ENCODE peak calls at places on chromosomes 13 and 19, in nine cellular contexts. I is GM23338, A is HL-60, F is K562, X is SK-N-SH, L is HCT116, M is breast epithelium, B is spleen, Z is GM12878. D is an unnamed sample.

GRCh38 chr13:69828527-69828926 is 279.1 kb upstream of the ATXN8OS start:
- DNase-seq in Z (no peak), L (no peak), B (no peak), F (no peak), X (no peak), M (no peak), I (no peak), A (no peak), D (no peak)

GRCh38 chr19:49672131-49672919 is 4.7 kb upstream of the PRMT1 start:
- DNase-seq in M (peak; percentile 70), B (peak; percentile 94), X (peak; percentile 92), Z (no peak), I (peak; percentile 95), F (peak; percentile 71), A (no peak), L (peak; percentile 71), D (peak; percentile 81)

GRCh38 chr19:33819496-33819874 is 22.8 kb downstream of the KCTD15 start:
- DNase-seq in M (no peak), F (no peak), Z (no peak), B (no peak), L (no peak), A (no peak), I (peak; percentile 55), X (no peak), D (no peak)

GRCh38 chr19:10408511-10409291 is 5.4 kb upstream of the CDC37 start:
- DNase-seq in X (peak; percentile 34), L (no peak), F (no peak), B (peak; percentile 92), M (no peak), A (no peak), Z (no peak), I (no peak), D (no peak)

GRCh38 chr19:17872251-17873001 is 681 bp downstream of the SLC5A5 start:
- DNase-seq in M (no peak), F (no peak), I (peak; percentile 39), A (no peak), X (no peak), L (no peak), B (peak; percentile 83), Z (no peak), D (no peak)

GRCh38 chr13:92221916-92222315 is 823.5 kb downstream of the GPC5 start:
- DNase-seq in Z (no peak), M (no peak), I (no peak), L (no peak), B (no peak), X (no peak), A (no peak), F (no peak), D (no peak)

GRCh38 chr19:56152644-56153043 is 11.6 kb downstream of the ZNF444 start:
- DNase-seq in L (no peak), A (no peak), I (no peak), Z (no peak), B (no peak), X (no peak), F (no peak), M (no peak), D (no peak)

GRCh38 chr13:75326173-75327131 is 155.5 kb downstream of the TBC1D4 start:
- DNase-seq in Z (no peak), I (no peak), A (no peak), B (peak; percentile 77), F (peak; percentile 33), X (peak; percentile 36), M (no peak), L (no peak), D (peak; percentile 87)

GRCh38 chr19:17735410-17735809 is 15.9 kb upstream of the FCHO1 start:
- DNase-seq in F (no peak), Z (no peak), L (no peak), X (peak; percentile 22), I (no peak), B (no peak), A (no peak), M (no peak), D (no peak)

GRCh38 chr19:1860133-1860775 is 3.1 kb downstream of the KLF16 start:
- DNase-seq in B (no peak), A (peak; percentile 77), X (peak; percentile 76), Z (no peak), L (no peak), I (peak; percentile 73), F (peak; percentile 51), M (no peak), D (no peak)

GRCh38 chr19:48992571-48993174 is 436 bp downstream of the GYS1 start:
- DNase-seq in Z (no peak), L (no peak), A (no peak), M (no peak), I (peak; percentile 51), B (no peak), X (peak; percentile 51), F (peak; percentile 43), D (no peak)

GRCh38 chr13:51315658-51316057 is 23.8 kb upstream of the SERPINE3 start:
- DNase-seq in F (no peak), A (no peak), X (no peak), B (no peak), I (no peak), L (no peak), Z (no peak), M (no peak), D (no peak)

GRCh38 chr19:14003279-14004051 is 2.7 kb downstream of the RFX1 start:
- DNase-seq in Z (no peak), X (no peak), A (no peak), M (no peak), B (no peak), F (peak; percentile 6), L (no peak), I (no peak), D (peak; percentile 28)

GRCh38 chr13:109900723-109901122 is 114.3 kb upstream of the IRS2 start:
- DNase-seq in L (no peak), A (no peak), M (no peak), I (no peak), F (no peak), X (no peak), B (no peak), Z (no peak), D (no peak)

GRCh38 chr13:104301216-104301975 is 1235.2 kb upstream of the SLC10A2 start:
- DNase-seq in L (no peak), I (no peak), M (no peak), B (no peak), Z (no peak), A (no peak), F (no peak), X (no peak), D (no peak)

GRCh38 chr13:106570354-106570822 is 2.5 kb upstream of the ARGLU1 start:
- DNase-seq in M (peak; percentile 62), L (peak; percentile 92), B (peak; percentile 89), Z (no peak), X (peak; percentile 32), F (peak; percentile 55), A (no peak), I (peak; percentile 95), D (peak; percentile 90)

GRCh38 chr13:40318366-40318765 is 348.1 kb downstream of the FOXO1 start:
- DNase-seq in F (no peak), L (no peak), I (no peak), Z (no peak), X (peak; percentile 36), A (no peak), M (peak; percentile 56), B (no peak), D (peak; percentile 55)

GRCh38 chr13:110338441-110339101 is 31.5 kb downstream of the COL4A2 start:
- DNase-seq in A (no peak), I (no peak), X (no peak), F (no peak), L (no peak), Z (no peak), M (no peak), B (no peak), D (peak; percentile 49)

GRCh38 chr13:98216135-98216565 is 39.1 kb upstream of the RNF113B start:
- DNase-seq in B (no peak), F (no peak), M (no peak), I (no peak), L (peak; percentile 33), A (no peak), Z (no peak), X (peak; percentile 44), D (peak; percentile 70)

GRCh38 chr19:43673702-43674629 is 4.0 kb upstream of the PLAUR start:
- DNase-seq in F (no peak), M (no peak), X (no peak), I (no peak), L (no peak), A (no peak), B (peak; percentile 80), Z (no peak), D (no peak)

GRCh38 chr19:43678512-43678911 is 8.5 kb upstream of the PLAUR start:
- DNase-seq in M (no peak), B (no peak), A (no peak), L (no peak), X (no peak), F (no peak), Z (no peak), I (no peak), D (no peak)

GRCh38 chr19:43674630-43674982 is 4.6 kb upstream of the PLAUR start:
- DNase-seq in X (no peak), M (no peak), I (no peak), F (no peak), L (no peak), B (no peak), Z (no peak), A (no peak), D (no peak)

GRCh38 chr19:43675906-43676305 is 5.9 kb upstream of the PLAUR start:
- DNase-seq in A (no peak), I (no peak), L (no peak), X (no peak), B (no peak), M (no peak), Z (no peak), F (no peak), D (no peak)

GRCh38 chr19:43675269-43675879 is 5.4 kb upstream of the PLAUR start:
- DNase-seq in B (no peak), Z (peak; percentile 34), A (no peak), X (no peak), M (peak; percentile 68), F (no peak), I (peak; percentile 32), L (peak; percentile 92), D (peak; percentile 21)
- TF ChIP-seq POLR2AphosphoS5 in B (no peak), Z (no peak), A (no peak), X (no peak), M (no peak), F (no peak), I (no peak), L (peak; percentile 48), D (no peak)

GRCh38 chr13:29472317-29472961 is 123.0 kb downstream of the SLC7A1 start:
- DNase-seq in Z (no peak), F (peak; percentile 50), L (peak; percentile 63), A (no peak), B (no peak), I (peak; percentile 85), M (no peak), X (peak; percentile 72), D (peak; percentile 57)
- TF ChIP-seq POLR2AphosphoS5 in Z (no peak), F (no peak), L (no peak), A (no peak), B (no peak), I (no peak), M (no peak), X (no peak), D (no peak)

GRCh38 chr19:41223431-41224234 is 4.6 kb downstream of the AXL start:
- DNase-seq in M (no peak), L (peak; percentile 49), Z (no peak), X (no peak), I (peak; percentile 76), B (no peak), F (no peak), A (no peak), D (peak; percentile 83)
- TF ChIP-seq POLR2AphosphoS5 in M (no peak), L (peak; percentile 57), Z (no peak), X (peak; percentile 80), I (peak; percentile 41), B (no peak), F (no peak), A (no peak), D (peak; percentile 98)

GRCh38 chr13:24491853-24492252 is 20.7 kb downstream of the PARP4 start:
- DNase-seq in M (no peak), Z (no peak), F (no peak), A (no peak), I (no peak), L (no peak), B (no peak), X (no peak), D (peak; percentile 54)
- TF ChIP-seq POLR2AphosphoS5 in M (no peak), Z (no peak), F (no peak), A (no peak), I (no peak), L (no peak), B (no peak), X (no peak), D (no peak)